ENCODE peak calls at places on chromosomes 13 and 19, in ten cellular contexts. Q is CD8-positive, alpha-beta memory T cell; G is heart left ventricle; V is mesenchymal stem cell; S is tibial artery; D is neural progenitor cell; R is IMR-90; P is colonic mucosa; U is adrenal gland; T is thoracic aorta. L is an unnamed sample. For H3K4me1, the result is how much of the 10 kb centered on the place peaks cover.

GRCh38 chr19:31518626-31519025 is 169.4 kb upstream of the TSHZ3 start:
- DNase-seq in Q (no peak), G (no peak), V (peak), S (no peak), D (no peak), R (no peak), P (no peak), U (no peak), T (no peak), L (no peak)

GRCh38 chr19:45475537-45476348 is 7.9 kb downstream of the FOSB start:
- DNase-seq in Q (no peak), G (no peak), V (peak), S (no peak), D (no peak), R (peak), P (no peak), U (no peak), T (no peak), L (no peak)

GRCh38 chr13:98828614-98829013 is 76.1 kb upstream of the SLC15A1 start:
- DNase-seq in Q (no peak), G (no peak), V (no peak), S (no peak), D (no peak), R (no peak), P (no peak), U (no peak), T (no peak), L (no peak)

GRCh38 chr13:101527130-101527529 is 74.7 kb downstream of the ITGBL1 start:
- DNase-seq in Q (no peak), G (no peak), V (no peak), S (no peak), D (no peak), R (peak), P (no peak), U (no peak), T (no peak), L (no peak)

GRCh38 chr19:10000171-10000826 is 10.0 kb downstream of the COL5A3 start:
- DNase-seq in Q (peak), G (no peak), V (peak), S (peak), D (peak), R (peak), P (peak), U (peak), T (peak), L (peak)

GRCh38 chr19:9909251-9909650 is 27.1 kb downstream of the OLFM2 start:
- DNase-seq in Q (no peak), G (no peak), V (no peak), S (no peak), D (no peak), R (no peak), P (no peak), U (no peak), T (no peak), L (no peak)

GRCh38 chr19:10417598-10418280 is 2.6 kb upstream of the PDE4A start:
- DNase-seq in Q (no peak), G (no peak), V (no peak), S (no peak), D (peak), R (no peak), P (no peak), U (no peak), T (no peak), L (no peak)

GRCh38 chr13:33606692-33607091 is 211.3 kb upstream of the RFC3 start:
- DNase-seq in Q (no peak), G (no peak), V (peak), S (no peak), D (peak), R (no peak), P (no peak), U (no peak), T (no peak), L (no peak)

GRCh38 chr19:1101337-1101698 is 2.5 kb upstream of the GPX4 start:
- DNase-seq in Q (no peak), G (no peak), V (no peak), S (peak), D (no peak), R (no peak), P (peak), U (no peak), T (no peak), L (no peak)

GRCh38 chr13:51825165-51825592 is 19.8 kb downstream of the TMEM272 start:
- DNase-seq in Q (no peak), G (no peak), V (no peak), S (no peak), D (no peak), R (no peak), P (no peak), U (no peak), T (no peak), L (no peak)

GRCh38 chr19:18788782-18789421 is 2.2 kb downstream of the COMP start:
- DNase-seq in Q (no peak), G (no peak), V (no peak), S (no peak), D (no peak), R (no peak), P (no peak), U (no peak), T (no peak), L (no peak)

GRCh38 chr19:10209305-10209704 is 14.6 kb upstream of the DNMT1 start:
- DNase-seq in Q (no peak), G (no peak), V (peak), S (no peak), D (no peak), R (peak), P (no peak), U (no peak), T (no peak), L (no peak)

GRCh38 chr13:42056585-42056984 is 8.1 kb downstream of the DGKH start:
- DNase-seq in Q (no peak), G (no peak), V (no peak), S (no peak), D (no peak), R (no peak), P (no peak), U (no peak), T (no peak), L (no peak)

GRCh38 chr19:2333027-2333806 is 4.7 kb downstream of the SPPL2B start:
- DNase-seq in Q (peak), G (no peak), V (no peak), S (no peak), D (no peak), R (no peak), P (peak), U (no peak), T (no peak), L (no peak)
- H3K27ac ChIP-seq in Q (no peak), G (no peak), V (no peak), S (no peak), D (peak), R (no peak), P (peak), U (no peak), T (no peak), L (peak)

GRCh38 chr19:52176574-52176973 is 5.2 kb upstream of the ZNF836 start:
- DNase-seq in Q (no peak), G (no peak), V (no peak), S (no peak), D (peak), R (no peak), P (no peak), U (no peak), T (no peak), L (no peak)
- H3K4me1 ChIP-seq in Q (under half), G (under half), V (under half), S (under half), D (under half), R (under half), P (under half), U (under half), T (under half), L (under half)

GRCh38 chr13:30744686-30745085 is 9.3 kb downstream of the ALOX5AP start:
- DNase-seq in Q (no peak), G (no peak), V (no peak), S (no peak), D (no peak), R (no peak), P (no peak), U (no peak), T (no peak), L (no peak)

GRCh38 chr13:30744056-30744684 is 8.8 kb downstream of the ALOX5AP start:
- DNase-seq in Q (peak), G (peak), V (peak), S (no peak), D (no peak), R (peak), P (peak), U (peak), T (no peak), L (peak)

GRCh38 chr13:30743319-30744055 is 8.1 kb downstream of the ALOX5AP start:
- DNase-seq in Q (no peak), G (peak), V (peak), S (peak), D (no peak), R (peak), P (peak), U (peak), T (peak), L (peak)

GRCh38 chr13:30746816-30747215 is 11.5 kb downstream of the ALOX5AP start:
- DNase-seq in Q (no peak), G (no peak), V (no peak), S (no peak), D (no peak), R (no peak), P (no peak), U (no peak), T (no peak), L (no peak)

GRCh38 chr13:30745917-30746686 is 10.8 kb downstream of the ALOX5AP start:
- DNase-seq in Q (no peak), G (no peak), V (peak), S (no peak), D (no peak), R (no peak), P (peak), U (no peak), T (no peak), L (no peak)
- H3K27ac ChIP-seq in Q (no peak), G (no peak), V (peak), S (no peak), D (no peak), R (no peak), P (peak), U (no peak), T (no peak), L (no peak)

GRCh38 chr19:13015361-13016231 is 20.3 kb downstream of the NFIX start:
- DNase-seq in Q (no peak), G (no peak), V (no peak), S (no peak), D (peak), R (peak), P (no peak), U (no peak), T (no peak), L (no peak)
- H3K4me1 ChIP-seq in Q (under half), G (under half), V (under half), S (under half), D (under half), R (under half), P (under half), U (under half), T (half or more), L (under half)

GRCh38 chr19:54480048-54480447 is 7.0 kb upstream of the CDC42EP5 start:
- DNase-seq in Q (no peak), G (no peak), V (no peak), S (no peak), D (no peak), R (no peak), P (no peak), U (no peak), T (no peak), L (no peak)
- H3K27ac ChIP-seq in Q (no peak), G (no peak), V (no peak), S (no peak), D (no peak), R (no peak), P (no peak), U (no peak), T (no peak), L (no peak)

DNA sequence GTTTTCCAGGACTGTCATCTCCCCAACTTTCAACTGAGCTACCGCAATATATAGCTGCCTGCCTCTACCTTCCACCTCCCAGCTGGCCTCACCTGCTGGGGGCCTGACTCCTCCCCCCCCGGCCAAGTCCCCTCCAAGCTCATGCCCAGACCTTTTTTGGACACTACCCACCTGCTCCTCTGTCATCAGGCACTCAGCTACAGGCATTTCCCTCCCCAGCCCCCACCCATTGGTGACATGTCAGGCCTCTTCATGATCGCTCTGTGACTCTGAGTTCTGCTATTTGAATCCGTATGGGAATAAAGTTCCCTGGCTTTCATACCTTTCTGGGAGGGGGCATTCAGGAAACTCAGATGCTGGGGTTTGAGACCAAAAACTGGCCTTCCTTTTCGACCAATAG is 1.8 kb downstream of the PRKACA start:
- DNase-seq in Q (no peak), G (no peak), V (no peak), S (no peak), D (no peak), R (no peak), P (no peak), U (peak), T (no peak), L (no peak)
- H3K4me1 ChIP-seq in Q (under half), G (under half), V (half or more), S (under half), D (under half), R (under half), P (under half), U (half or more), T (half or more), L (under half)